ENCODE peak calls at places on chromosomes 5 and 9, in eight cellular contexts. L is fibroblast of pulmonary artery, O is mucosa of descending colon, F is uterus, B is astrocyte of the spinal cord, T is kidney, E is fibroblast of the aortic adventitia, Y is kidney epithelial cell. U is an unnamed sample.

GRCh38 chr9:132857031-132857430 is 21.1 kb downstream of the AK8 start:
- DNase-seq in L (peak), O (peak), F (peak), B (peak), T (no peak), E (peak), Y (no peak), U (no peak)

GRCh38 chr9:128575469-128575868 is 23.1 kb downstream of the SPTAN1 start:
- DNase-seq in L (peak), O (peak), F (no peak), B (peak), T (no peak), E (peak), Y (no peak), U (no peak)

GRCh38 chr9:114905160-114905940 is 25.0 kb downstream of the TNFSF8 start:
- DNase-seq in L (no peak), O (no peak), F (no peak), B (no peak), T (no peak), E (no peak), Y (no peak), U (no peak)

GRCh38 chr9:93908591-93909241 is 46.4 kb downstream of the BARX1 start:
- DNase-seq in L (no peak), O (no peak), F (no peak), B (no peak), T (no peak), E (no peak), Y (no peak), U (no peak)

GRCh38 chr9:38061326-38061947 is 7.6 kb downstream of the SHB start:
- DNase-seq in L (no peak), O (no peak), F (no peak), B (no peak), T (peak), E (no peak), Y (no peak), U (no peak)

GRCh38 chr9:138046641-138047301 is 169.2 kb downstream of the CACNA1B start:
- DNase-seq in L (no peak), O (no peak), F (no peak), B (no peak), T (no peak), E (no peak), Y (no peak), U (no peak)

GRCh38 chr5:118891252-118891651 is 97.1 kb downstream of the DTWD2 start:
- DNase-seq in L (no peak), O (no peak), F (no peak), B (no peak), T (no peak), E (no peak), Y (no peak), U (no peak)

GRCh38 chr9:87036482-87036881 is 89.2 kb upstream of the GAS1 start:
- DNase-seq in L (no peak), O (no peak), F (no peak), B (no peak), T (no peak), E (no peak), Y (no peak), U (no peak)

GRCh38 chr5:179793470-179794139 is at the start of gene LTC4S:
- DNase-seq in L (peak), O (peak), F (peak), B (peak), T (peak), E (peak), Y (no peak), U (no peak)

GRCh38 chr9:631596-631995 is 209.9 kb upstream of the DMRT1 start:
- DNase-seq in L (no peak), O (no peak), F (no peak), B (peak), T (no peak), E (no peak), Y (no peak), U (no peak)

GRCh38 chr5:96986450-96986849 is 50.6 kb downstream of the LNPEP start:
- DNase-seq in L (no peak), O (no peak), F (no peak), B (no peak), T (no peak), E (no peak), Y (no peak), U (no peak)

GRCh38 chr5:132406144-132406783 is 36.8 kb downstream of the SLC22A5 start:
- DNase-seq in L (no peak), O (no peak), F (no peak), B (no peak), T (no peak), E (no peak), Y (no peak), U (no peak)

GRCh38 chr9:101165131-101165530 is 136.6 kb downstream of the PLPPR1 start:
- DNase-seq in L (no peak), O (no peak), F (no peak), B (no peak), T (no peak), E (no peak), Y (no peak), U (no peak)

GRCh38 chr5:169702726-169703481 is 65.8 kb downstream of the DOCK2 start:
- DNase-seq in L (no peak), O (no peak), F (no peak), B (peak), T (no peak), E (peak), Y (no peak), U (no peak)

GRCh38 chr9:112503170-112503569 is 16.5 kb downstream of the KIAA1958 start:
- DNase-seq in L (no peak), O (no peak), F (no peak), B (no peak), T (no peak), E (no peak), Y (no peak), U (no peak)

GRCh38 chr5:168654225-168654624 is 75.1 kb upstream of the PANK3 start:
- DNase-seq in L (peak), O (no peak), F (peak), B (no peak), T (no peak), E (peak), Y (no peak), U (no peak)

GRCh38 chr9:70045452-70045851 is 1.8 kb downstream of the MAMDC2 start:
- DNase-seq in L (no peak), O (no peak), F (no peak), B (no peak), T (no peak), E (no peak), Y (no peak), U (no peak)

GRCh38 chr9:70052768-70053167 is 9.1 kb downstream of the MAMDC2 start:
- DNase-seq in L (no peak), O (no peak), F (no peak), B (no peak), T (no peak), E (no peak), Y (no peak), U (no peak)

GRCh38 chr9:70046274-70047070 is 2.8 kb downstream of the MAMDC2 start:
- DNase-seq in L (peak), O (no peak), F (no peak), B (no peak), T (no peak), E (peak), Y (no peak), U (no peak)

GRCh38 chr9:70049672-70050271 is 6.1 kb downstream of the MAMDC2 start:
- DNase-seq in L (peak), O (peak), F (peak), B (no peak), T (peak), E (peak), Y (no peak), U (no peak)

DNA sequence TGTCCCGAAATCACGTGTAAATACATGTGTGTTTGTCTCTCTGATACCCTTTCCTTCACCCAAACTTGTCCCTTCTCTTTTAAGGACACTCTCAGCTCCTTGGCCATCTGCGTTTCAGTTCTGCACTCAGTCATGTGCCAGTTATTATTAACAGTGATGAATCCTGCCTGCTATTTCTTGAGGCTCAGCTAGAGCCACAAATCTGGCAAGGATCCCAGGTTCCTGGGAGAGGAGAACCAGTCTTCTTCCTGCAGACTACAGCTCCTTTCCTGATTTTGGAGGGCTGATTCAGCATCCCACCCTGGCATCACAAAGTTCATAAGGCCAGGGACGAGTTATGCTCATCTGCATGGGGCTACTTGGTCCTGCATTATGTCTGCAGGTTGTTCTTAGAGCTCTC is 5.6 kb downstream of the MAMDC2 start:
- DNase-seq in L (peak), O (peak), F (peak), B (peak), T (no peak), E (peak), Y (no peak), U (no peak)
- H3K4me3 ChIP-seq in L (no peak), O (no peak), F (no peak), B (no peak), T (no peak), E (no peak), Y (no peak), U (no peak)

DNA sequence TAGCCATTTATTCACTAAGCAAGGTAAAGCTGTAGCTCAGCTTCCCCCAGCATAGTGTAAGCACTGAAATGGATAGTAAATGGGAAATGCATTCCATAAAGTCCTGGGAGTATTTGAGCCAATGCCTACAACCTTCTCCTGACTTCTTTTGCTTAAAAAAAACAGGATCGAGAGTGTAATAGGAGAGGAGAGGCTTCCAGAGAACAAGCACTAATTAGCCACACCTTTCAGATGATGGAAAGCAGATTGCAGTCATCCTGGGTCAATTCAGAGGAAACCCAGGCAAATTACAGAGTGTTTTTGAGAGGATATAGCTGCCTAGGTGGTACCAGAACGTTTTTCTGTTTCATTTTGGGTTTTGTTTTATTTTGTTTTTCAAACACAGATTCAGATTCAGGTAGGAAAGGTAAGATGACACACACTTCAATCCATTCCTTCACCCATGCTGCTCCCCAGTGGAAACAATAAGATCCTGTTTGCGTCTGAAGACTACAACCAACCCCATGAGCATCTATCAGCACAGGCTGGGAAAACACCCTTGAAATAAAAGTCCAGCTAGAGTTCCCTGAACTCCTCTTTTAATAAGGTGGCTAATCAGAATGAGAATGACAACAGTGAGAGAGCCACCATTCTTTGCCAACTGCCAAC is 95.6 kb downstream of the RFK start:
- DNase-seq in L (no peak), O (no peak), F (no peak), B (no peak), T (no peak), E (peak), Y (no peak), U (no peak)
- TF ChIP-seq CTCF in L (no peak), O (no peak), F (no peak), B (no peak), T (no peak), E (no peak), Y (no peak), U (peak)

GRCh38 chr9:80550181-80550580 is 978.4 kb downstream of the TLE4 start:
- DNase-seq in L (no peak), O (no peak), F (no peak), B (no peak), T (no peak), E (no peak), Y (no peak), U (no peak)
- H3K4me3 ChIP-seq in L (no peak), O (no peak), F (no peak), B (no peak), T (no peak), E (no peak), Y (no peak), U (no peak)

GRCh38 chr5:52989781-52990530 is 804 bp downstream of the ITGA2 start:
- DNase-seq in L (peak), O (peak), F (peak), B (peak), T (peak), E (peak), Y (no peak), U (no peak)
- TF ChIP-seq CTCF in L (peak), O (no peak), F (peak), B (peak), T (peak), E (peak), Y (peak), U (peak)

GRCh38 chr9:4034404-4034803 is 265.5 kb downstream of the GLIS3 start:
- DNase-seq in L (no peak), O (no peak), F (no peak), B (no peak), T (no peak), E (no peak), Y (no peak), U (no peak)
- H3K4me3 ChIP-seq in L (no peak), O (no peak), F (no peak), B (no peak), T (no peak), E (no peak), Y (no peak), U (no peak)

U was measured in epithelial cell of proximal tubule.